ENCODE peak calls at places on chromosomes 16 and 17, in five cellular contexts. K, C, Z, R and V are unnamed samples.

GRCh38 chr17:29930399-29931010 is 477 bp upstream of the SSH2 start:
- DNase-seq in C (no peak), Z (no peak), R (no peak), K (no peak), V (no peak)

GRCh38 chr17:19418312-19418992 is 7.4 kb downstream of the RNF112 start:
- DNase-seq in Z (no peak), K (no peak), R (no peak), C (no peak), V (no peak)

GRCh38 chr16:51816929-51817328 is 665.9 kb upstream of the SALL1 start:
- DNase-seq in Z (no peak), C (no peak), K (no peak), R (no peak), V (no peak)

GRCh38 chr16:78494105-78494504 is 394.7 kb downstream of the WWOX start:
- DNase-seq in K (no peak), R (no peak), Z (no peak), C (no peak), V (no peak)

GRCh38 chr16:10906914-10907756 is 30.1 kb downstream of the CIITA start:
- DNase-seq in R (no peak), Z (no peak), K (no peak), C (no peak), V (no peak)

GRCh38 chr17:2690165-2691068 is 21.1 kb downstream of the CLUH start:
- DNase-seq in C (no peak), R (no peak), Z (no peak), K (peak; percentile 26), V (no peak)

GRCh38 chr17:55416470-55417052 is 5.1 kb downstream of the MMD start:
- DNase-seq in C (no peak), R (no peak), K (no peak), Z (no peak), V (no peak)

GRCh38 chr17:6305613-6306360 is 129.1 kb downstream of the AIPL1 start:
- DNase-seq in Z (no peak), R (peak; percentile 45), C (no peak), K (no peak), V (no peak)

GRCh38 chr17:60356947-60357346 is 35.0 kb downstream of the USP32 start:
- DNase-seq in Z (no peak), C (no peak), K (no peak), R (no peak), V (no peak)

GRCh38 chr16:81220369-81220768 is 18.1 kb upstream of the BCO1 start:
- DNase-seq in C (no peak), K (no peak), R (no peak), Z (no peak), V (no peak)

GRCh38 chr17:76940738-76941350 is 72.6 kb downstream of the MGAT5B start:
- DNase-seq in K (no peak), C (no peak), Z (no peak), R (no peak), V (no peak)

GRCh38 chr17:2235792-2236365 is 67.7 kb downstream of the SMG6 start:
- DNase-seq in R (no peak), K (no peak), Z (no peak), C (no peak), V (no peak)

GRCh38 chr17:36094746-36095145 is 4.8 kb upstream of the CCL3 start:
- DNase-seq in K (no peak), R (no peak), Z (no peak), C (no peak), V (no peak)

GRCh38 chr17:57518587-57519118 is 226.4 kb downstream of the CCDC182 start:
- DNase-seq in K (no peak), C (no peak), R (peak; percentile 93), Z (no peak), V (no peak)

GRCh38 chr16:85717393-85718152 is 28.8 kb upstream of the GINS2 start:
- DNase-seq in C (peak; percentile 5), R (peak; percentile 56), K (peak; percentile 82), Z (peak; percentile 23), V (peak; percentile 14)

GRCh38 chr16:72493681-72494415 is 321.9 kb upstream of the PMFBP1 start:
- DNase-seq in C (no peak), Z (no peak), K (no peak), R (no peak), V (no peak)

GRCh38 chr16:15765880-15766279 is 90.9 kb downstream of the MYH11 start:
- DNase-seq in R (peak; percentile 49), C (no peak), Z (no peak), K (peak; percentile 80), V (no peak)

GRCh38 chr17:7147772-7148171 is 31.4 kb downstream of the ASGR1 start:
- DNase-seq in Z (no peak), K (no peak), C (no peak), R (no peak), V (no peak)

GRCh38 chr16:49608801-49609200 is 235.2 kb downstream of the C16orf78 start:
- DNase-seq in R (no peak), Z (no peak), C (no peak), K (no peak), V (no peak)

GRCh38 chr16:67874147-67874771 is 1.4 kb downstream of the EDC4 start:
- DNase-seq in K (no peak), R (no peak), Z (no peak), C (no peak), V (no peak)

GRCh38 chr17:5373112-5373511 is 46.4 kb downstream of the NUP88 start:
- DNase-seq in Z (no peak), K (no peak), R (no peak), C (no peak), V (no peak)